ENCODE peak calls at places on chromosomes 5 and 9, in five cellular contexts. T is endodermal cell, Q is GM23248, J is PC-3, P is K562. S is an unnamed sample.

GRCh38 chr9:121122450-121123032 is 47.8 kb downstream of the CNTRL start:
- DNase-seq in Q (peak), P (peak), T (no peak), J (no peak), S (no peak)

GRCh38 chr9:9117866-9118265 is 1318.3 kb upstream of the DMAC1 start:
- DNase-seq in Q (no peak), T (no peak), J (no peak), P (no peak), S (no peak)

GRCh38 chr5:141330299-141331080 is at the start of gene PCDHGA1:
- DNase-seq in J (peak), P (peak), Q (peak), T (peak), S (no peak)

GRCh38 chr9:25891534-25891933 is 213.3 kb upstream of the TUSC1 start:
- DNase-seq in Q (no peak), J (no peak), T (no peak), P (no peak), S (no peak)

GRCh38 chr5:141994737-141995136 is 18.1 kb downstream of the GNPDA1 start:
- DNase-seq in P (no peak), J (no peak), T (no peak), Q (no peak), S (no peak)

GRCh38 chr9:127267793-127268507 is 3.4 kb downstream of the GARNL3 start:
- DNase-seq in J (no peak), T (no peak), Q (no peak), P (no peak), S (no peak)

GRCh38 chr5:8070138-8070537 is 201.2 kb downstream of the MTRR start:
- DNase-seq in T (no peak), Q (no peak), P (no peak), J (no peak), S (no peak)

GRCh38 chr9:24793711-24794110 is 248.0 kb upstream of the IZUMO3 start:
- DNase-seq in J (peak), P (no peak), T (no peak), Q (no peak), S (no peak)

GRCh38 chr9:125620216-125620615 is 86.8 kb downstream of the MAPKAP1 start:
- DNase-seq in T (no peak), Q (no peak), J (no peak), P (no peak), S (no peak)

GRCh38 chr5:42908509-42909488 is 97.1 kb upstream of the SELENOP start:
- DNase-seq in T (peak), P (peak), J (peak), Q (peak), S (peak)

GRCh38 chr5:75052461-75053285 is at the start of gene GCNT4:
- DNase-seq in Q (peak), J (peak), P (no peak), T (peak), S (peak)

GRCh38 chr9:75775173-75775572 is 115.3 kb upstream of the PCSK5 start:
- DNase-seq in P (no peak), T (no peak), Q (no peak), J (no peak), S (no peak)

GRCh38 chr5:93755716-93756115 is 14.3 kb upstream of the POU5F2 start:
- DNase-seq in T (peak), J (no peak), P (no peak), Q (no peak), S (no peak)

GRCh38 chr5:143923634-143924265 is 111.8 kb downstream of the HMHB1 start:
- DNase-seq in J (peak), T (no peak), Q (peak), P (no peak), S (peak)

GRCh38 chr5:132067941-132068808 is 5.4 kb upstream of the CSF2 start:
- DNase-seq in Q (no peak), T (no peak), J (no peak), P (no peak), S (no peak)

GRCh38 chr5:112419596-112420110 is 576 bp upstream of the EPB41L4A start:
- DNase-seq in P (peak), J (no peak), Q (peak), T (peak), S (no peak)

GRCh38 chr5:33903118-33903517 is 11.3 kb upstream of the ADAMTS12 start:
- DNase-seq in Q (no peak), P (no peak), T (no peak), J (peak), S (no peak)

GRCh38 chr9:70120834-70121510 is 77.3 kb downstream of the MAMDC2 start:
- DNase-seq in P (no peak), Q (peak), T (peak), J (peak), S (peak)

GRCh38 chr9:70119786-70120185 is 76.1 kb downstream of the MAMDC2 start:
- DNase-seq in T (no peak), J (no peak), P (no peak), Q (no peak), S (no peak)

GRCh38 chr9:70125621-70126020 is 82.0 kb downstream of the MAMDC2 start:
- DNase-seq in T (no peak), J (peak), Q (no peak), P (no peak), S (no peak)

GRCh38 chr9:70123695-70124094 is 80.0 kb downstream of the MAMDC2 start:
- DNase-seq in P (no peak), T (no peak), J (no peak), Q (no peak), S (no peak)

GRCh38 chr9:70121818-70122436 is 78.3 kb downstream of the MAMDC2 start:
- DNase-seq in P (no peak), J (peak), T (no peak), Q (peak), S (peak)
- H3K9ac ChIP-seq in P (no peak), J (no peak), T (no peak), Q (peak), S (no peak)

GRCh38 chr5:120604898-120605297 is 140.8 kb downstream of the PRR16 start:
- DNase-seq in Q (peak), P (no peak), J (peak), T (no peak), S (peak)
- H3K9ac ChIP-seq in Q (no peak), P (no peak), J (no peak), T (no peak), S (peak)

GRCh38 chr5:35974570-35974969 is 16.6 kb downstream of the UGT3A1 start:
- DNase-seq in J (no peak), P (no peak), T (no peak), Q (no peak), S (no peak)

GRCh38 chr5:35971186-35971877 is 19.9 kb downstream of the UGT3A1 start:
- DNase-seq in P (no peak), Q (peak), T (no peak), J (peak), S (peak)

GRCh38 chr5:35971878-35972210 is 19.3 kb downstream of the UGT3A1 start:
- DNase-seq in J (no peak), T (no peak), Q (no peak), P (no peak), S (no peak)
- H3K9ac ChIP-seq in J (no peak), T (no peak), Q (no peak), P (no peak), S (no peak)

GRCh38 chr9:114608525-114608796 is 2.6 kb upstream of the TMEM268 start:
- DNase-seq in P (no peak), J (no peak), Q (no peak), T (no peak), S (no peak)
- H3K9ac ChIP-seq in P (no peak), J (no peak), Q (no peak), T (no peak), S (no peak)

GRCh38 chr9:129109952-129110739 is 447 bp downstream of the CRAT start:
- DNase-seq in P (peak), T (no peak), J (no peak), Q (peak), S (no peak)
- H3K9ac ChIP-seq in P (peak), T (peak), J (peak), Q (peak), S (peak)